ENCODE peak calls at places on chromosomes 11 and 22, in ten cellular contexts. One of them, this sample, is unnamed.

GRCh38 chr11:72179804-72180396 is 12.0 kb upstream of the FOLR1 start:
- DNase-seq in Peyer's patch: no peak
- DNase-seq in heart left ventricle: no peak
- DNase-seq in thyroid gland: no peak
- DNase-seq in transverse colon: no peak
- DNase-seq in psoas muscle: no peak
- DNase-seq in lung: no peak
- DNase-seq in mammary epithelial cell: no peak
- DNase-seq in kidney: no peak
- DNase-seq in IMR-90: no peak
- DNase-seq in this sample: no peak

GRCh38 chr11:62560566-62561103 is 13.1 kb downstream of the EEF1G start:
- DNase-seq in kidney: peak; percentile 88
- DNase-seq in lung: peak; percentile 95
- DNase-seq in heart left ventricle: peak; percentile 86
- DNase-seq in psoas muscle: peak; percentile 90
- DNase-seq in transverse colon: peak; percentile 94
- DNase-seq in mammary epithelial cell: peak; percentile 97
- DNase-seq in IMR-90: peak; percentile 98
- DNase-seq in Peyer's patch: peak; percentile 76
- DNase-seq in thyroid gland: peak; percentile 96
- DNase-seq in this sample: peak; percentile 95

GRCh38 chr22:36010913-36011312 is 17.7 kb downstream of the RBFOX2 start:
- DNase-seq in lung: no peak
- DNase-seq in thyroid gland: no peak
- DNase-seq in psoas muscle: no peak
- DNase-seq in heart left ventricle: no peak
- DNase-seq in transverse colon: no peak
- DNase-seq in Peyer's patch: no peak
- DNase-seq in mammary epithelial cell: peak; percentile 67
- DNase-seq in IMR-90: peak; percentile 92
- DNase-seq in kidney: no peak
- DNase-seq in this sample: no peak

GRCh38 chr22:25407226-25407858 is 157.1 kb upstream of the GRK3 start:
- DNase-seq in psoas muscle: no peak
- DNase-seq in Peyer's patch: no peak
- DNase-seq in IMR-90: no peak
- DNase-seq in lung: no peak
- DNase-seq in transverse colon: no peak
- DNase-seq in kidney: peak; percentile 41
- DNase-seq in mammary epithelial cell: no peak
- DNase-seq in heart left ventricle: no peak
- DNase-seq in thyroid gland: peak; percentile 72
- DNase-seq in this sample: no peak

GRCh38 chr11:68911731-68912130 is 8.0 kb downstream of the IGHMBP2 start:
- DNase-seq in Peyer's patch: no peak
- DNase-seq in kidney: peak; percentile 39
- DNase-seq in thyroid gland: no peak
- DNase-seq in transverse colon: no peak
- DNase-seq in mammary epithelial cell: no peak
- DNase-seq in psoas muscle: no peak
- DNase-seq in IMR-90: no peak
- DNase-seq in lung: no peak
- DNase-seq in heart left ventricle: no peak
- DNase-seq in this sample: peak; percentile 55

GRCh38 chr11:78752528-78752927 is 177.9 kb upstream of the NARS2 start:
- DNase-seq in lung: no peak
- DNase-seq in IMR-90: no peak
- DNase-seq in heart left ventricle: no peak
- DNase-seq in thyroid gland: no peak
- DNase-seq in Peyer's patch: no peak
- DNase-seq in psoas muscle: no peak
- DNase-seq in kidney: no peak
- DNase-seq in mammary epithelial cell: no peak
- DNase-seq in transverse colon: no peak
- DNase-seq in this sample: no peak

GRCh38 chr11:47056261-47056915 is 119.8 kb downstream of the CSTPP1 start:
- DNase-seq in mammary epithelial cell: peak; percentile 17
- DNase-seq in heart left ventricle: no peak
- DNase-seq in Peyer's patch: no peak
- DNase-seq in IMR-90: peak; percentile 94
- DNase-seq in kidney: no peak
- DNase-seq in thyroid gland: no peak
- DNase-seq in psoas muscle: no peak
- DNase-seq in lung: no peak
- DNase-seq in transverse colon: no peak
- DNase-seq in this sample: no peak

GRCh38 chr22:45478108-45478771 is 24.4 kb upstream of the FBLN1 start:
- DNase-seq in psoas muscle: no peak
- DNase-seq in lung: no peak
- DNase-seq in IMR-90: peak; percentile 96
- DNase-seq in Peyer's patch: no peak
- DNase-seq in kidney: no peak
- DNase-seq in thyroid gland: no peak
- DNase-seq in mammary epithelial cell: no peak
- DNase-seq in transverse colon: no peak
- DNase-seq in heart left ventricle: no peak
- DNase-seq in this sample: no peak

GRCh38 chr11:45477588-45477987 is 187.8 kb downstream of the CHST1 start:
- DNase-seq in lung: no peak
- DNase-seq in transverse colon: no peak
- DNase-seq in psoas muscle: no peak
- DNase-seq in IMR-90: no peak
- DNase-seq in kidney: no peak
- DNase-seq in mammary epithelial cell: no peak
- DNase-seq in heart left ventricle: no peak
- DNase-seq in Peyer's patch: no peak
- DNase-seq in thyroid gland: no peak
- DNase-seq in this sample: no peak

GRCh38 chr11:92342886-92343285 is 118.3 kb downstream of the FAT3 start:
- DNase-seq in psoas muscle: no peak
- DNase-seq in Peyer's patch: no peak
- DNase-seq in kidney: no peak
- DNase-seq in transverse colon: no peak
- DNase-seq in thyroid gland: no peak
- DNase-seq in IMR-90: no peak
- DNase-seq in mammary epithelial cell: no peak
- DNase-seq in lung: no peak
- DNase-seq in heart left ventricle: no peak
- DNase-seq in this sample: no peak

GRCh38 chr11:21177379-21177778 is 508.0 kb downstream of the NELL1 start:
- DNase-seq in transverse colon: no peak
- DNase-seq in kidney: no peak
- DNase-seq in Peyer's patch: no peak
- DNase-seq in thyroid gland: no peak
- DNase-seq in psoas muscle: no peak
- DNase-seq in IMR-90: no peak
- DNase-seq in lung: no peak
- DNase-seq in mammary epithelial cell: peak; percentile 1
- DNase-seq in heart left ventricle: no peak
- DNase-seq in this sample: no peak

DNA sequence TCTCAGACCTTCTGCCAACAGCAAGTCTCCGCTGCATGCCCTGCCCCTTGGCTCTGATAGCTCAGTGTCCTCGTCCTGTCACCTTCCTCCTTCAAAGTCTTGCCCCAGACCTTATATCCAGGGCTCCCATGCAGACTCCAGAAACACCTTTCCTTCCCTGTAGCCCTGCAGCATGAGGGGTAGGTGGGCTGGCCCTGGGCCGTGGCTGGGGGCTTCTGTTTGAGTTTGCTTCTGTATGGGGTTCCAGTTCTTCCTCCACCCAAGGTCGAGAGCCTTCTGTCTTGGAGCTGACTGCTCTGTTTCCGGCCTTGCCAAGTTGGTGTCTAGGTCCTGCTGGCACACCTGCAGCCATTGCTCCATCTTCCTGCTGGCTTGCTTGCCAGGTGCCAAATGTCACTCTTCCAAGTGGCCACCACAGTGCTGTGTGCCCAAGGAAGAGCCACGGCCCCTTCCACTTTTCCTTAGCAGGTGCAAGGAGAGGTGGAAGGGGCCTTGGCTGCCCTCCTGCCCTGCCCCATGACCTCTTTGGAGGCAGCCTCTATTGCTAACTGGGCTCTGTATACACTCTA is 74.8 kb upstream of the NECTIN1 start:
- DNase-seq in mammary epithelial cell: no peak
- DNase-seq in kidney: no peak
- DNase-seq in transverse colon: no peak
- DNase-seq in IMR-90: no peak
- DNase-seq in lung: no peak
- DNase-seq in thyroid gland: no peak
- DNase-seq in psoas muscle: no peak
- DNase-seq in heart left ventricle: no peak
- DNase-seq in Peyer's patch: no peak
- DNase-seq in this sample: no peak
- H3K4me3 ChIP-seq in mammary epithelial cell: no peak overlapping the region
- H3K4me3 ChIP-seq in kidney: no peak overlapping the region
- H3K4me3 ChIP-seq in transverse colon: no peak overlapping the region
- H3K4me3 ChIP-seq in IMR-90: no peak overlapping the region
- H3K4me3 ChIP-seq in lung: no peak overlapping the region
- H3K4me3 ChIP-seq in thyroid gland: no peak overlapping the region
- H3K4me3 ChIP-seq in psoas muscle: no peak overlapping the region
- H3K4me3 ChIP-seq in heart left ventricle: no peak overlapping the region
- H3K4me3 ChIP-seq in Peyer's patch: no peak overlapping the region
- H3K4me3 ChIP-seq in this sample: no peak overlapping the region

GRCh38 chr11:61370349-61371005 is 8.3 kb downstream of the TMEM138 start:
- DNase-seq in thyroid gland: no peak
- DNase-seq in Peyer's patch: no peak
- DNase-seq in heart left ventricle: no peak
- DNase-seq in IMR-90: peak; percentile 56
- DNase-seq in psoas muscle: no peak
- DNase-seq in transverse colon: no peak
- DNase-seq in mammary epithelial cell: no peak
- DNase-seq in kidney: no peak
- DNase-seq in lung: no peak
- DNase-seq in this sample: no peak

GRCh38 chr11:61362542-61362875 is 335 bp downstream of the TMEM138 start:
- DNase-seq in thyroid gland: peak; percentile 15
- DNase-seq in mammary epithelial cell: no peak
- DNase-seq in transverse colon: no peak
- DNase-seq in IMR-90: peak; percentile 65
- DNase-seq in lung: no peak
- DNase-seq in kidney: no peak
- DNase-seq in heart left ventricle: no peak
- DNase-seq in psoas muscle: no peak
- DNase-seq in Peyer's patch: no peak
- DNase-seq in this sample: no peak

GRCh38 chr11:61364012-61364396 is 1.8 kb downstream of the TMEM138 start:
- DNase-seq in lung: no peak
- DNase-seq in psoas muscle: no peak
- DNase-seq in thyroid gland: no peak
- DNase-seq in Peyer's patch: no peak
- DNase-seq in transverse colon: no peak
- DNase-seq in kidney: no peak
- DNase-seq in IMR-90: no peak
- DNase-seq in heart left ventricle: no peak
- DNase-seq in mammary epithelial cell: no peak
- DNase-seq in this sample: no peak

GRCh38 chr11:61369372-61370348 is 7.5 kb downstream of the TMEM138 start:
- DNase-seq in IMR-90: peak; percentile 99
- DNase-seq in heart left ventricle: peak; percentile 71
- DNase-seq in thyroid gland: peak; percentile 20
- DNase-seq in Peyer's patch: no peak
- DNase-seq in transverse colon: no peak
- DNase-seq in kidney: peak; percentile 91
- DNase-seq in mammary epithelial cell: peak; percentile 100
- DNase-seq in lung: peak; percentile 45
- DNase-seq in psoas muscle: peak; percentile 70
- DNase-seq in this sample: no peak

GRCh38 chr11:61367406-61367805 is 5.2 kb downstream of the TMEM138 start:
- DNase-seq in thyroid gland: no peak
- DNase-seq in psoas muscle: no peak
- DNase-seq in heart left ventricle: no peak
- DNase-seq in IMR-90: no peak
- DNase-seq in mammary epithelial cell: no peak
- DNase-seq in Peyer's patch: no peak
- DNase-seq in lung: no peak
- DNase-seq in kidney: no peak
- DNase-seq in transverse colon: no peak
- DNase-seq in this sample: peak; percentile 1
- H3K36me3 ChIP-seq in thyroid gland: peaks cover 35% of the 10 kb centered on the region
- H3K36me3 ChIP-seq in psoas muscle: peaks cover 76% of the 10 kb centered on the region
- H3K36me3 ChIP-seq in heart left ventricle: peaks cover 63% of the 10 kb centered on the region
- H3K36me3 ChIP-seq in IMR-90: peaks cover 35% of the 10 kb centered on the region
- H3K36me3 ChIP-seq in mammary epithelial cell: peaks cover 15% of the 10 kb centered on the region
- H3K36me3 ChIP-seq in Peyer's patch: no peaks in the 10 kb centered on the region
- H3K36me3 ChIP-seq in lung: peaks cover 19% of the 10 kb centered on the region
- H3K36me3 ChIP-seq in kidney: peaks cover 16% of the 10 kb centered on the region
- H3K36me3 ChIP-seq in transverse colon: no peaks in the 10 kb centered on the region
- H3K36me3 ChIP-seq in this sample: peaks cover 19% of the 10 kb centered on the region

DNA sequence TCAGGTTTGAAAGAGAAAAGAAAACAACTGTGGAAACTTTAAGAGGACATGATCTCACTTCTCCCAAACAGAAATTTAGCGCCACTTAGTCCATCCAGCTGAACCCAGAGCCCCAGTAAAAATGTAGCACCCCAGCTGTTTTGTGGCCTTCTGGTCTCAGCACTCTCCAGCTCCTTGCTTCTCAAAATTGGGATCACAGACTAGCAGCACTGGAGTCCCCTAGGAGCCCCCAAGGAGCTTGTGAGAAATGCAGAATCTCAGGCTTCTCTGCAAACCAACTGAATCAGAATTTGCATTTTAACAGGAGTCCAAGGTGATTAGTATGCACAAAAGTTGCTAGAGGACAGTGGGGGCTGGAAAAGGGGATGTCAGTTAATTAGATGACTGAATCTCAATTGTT is 89.8 kb upstream of the FIBIN start:
- DNase-seq in kidney: no peak
- DNase-seq in IMR-90: no peak
- DNase-seq in psoas muscle: no peak
- DNase-seq in Peyer's patch: no peak
- DNase-seq in transverse colon: no peak
- DNase-seq in heart left ventricle: no peak
- DNase-seq in lung: no peak
- DNase-seq in thyroid gland: no peak
- DNase-seq in mammary epithelial cell: no peak
- DNase-seq in this sample: no peak
- H3K4me3 ChIP-seq in kidney: no peak overlapping the region
- H3K4me3 ChIP-seq in IMR-90: no peak overlapping the region
- H3K4me3 ChIP-seq in psoas muscle: no peak overlapping the region
- H3K4me3 ChIP-seq in Peyer's patch: no peak overlapping the region
- H3K4me3 ChIP-seq in transverse colon: no peak overlapping the region
- H3K4me3 ChIP-seq in heart left ventricle: no peak overlapping the region
- H3K4me3 ChIP-seq in lung: no peak overlapping the region
- H3K4me3 ChIP-seq in thyroid gland: no peak overlapping the region
- H3K4me3 ChIP-seq in mammary epithelial cell: no peak overlapping the region
- H3K4me3 ChIP-seq in this sample: no peak overlapping the region

GRCh38 chr11:17129003-17129402 is 51.5 kb upstream of the RPS13 start:
- DNase-seq in IMR-90: peak; percentile 60
- DNase-seq in thyroid gland: no peak
- DNase-seq in lung: no peak
- DNase-seq in psoas muscle: no peak
- DNase-seq in transverse colon: no peak
- DNase-seq in Peyer's patch: no peak
- DNase-seq in kidney: no peak
- DNase-seq in heart left ventricle: no peak
- DNase-seq in mammary epithelial cell: peak; percentile 3
- DNase-seq in this sample: no peak
- H3K36me3 ChIP-seq in IMR-90: peaks cover 8% of the 10 kb centered on the region
- H3K36me3 ChIP-seq in thyroid gland: peaks cover 10% of the 10 kb centered on the region
- H3K36me3 ChIP-seq in lung: peaks cover 11% of the 10 kb centered on the region
- H3K36me3 ChIP-seq in psoas muscle: peaks cover 85% of the 10 kb centered on the region
- H3K36me3 ChIP-seq in transverse colon: no peaks in the 10 kb centered on the region
- H3K36me3 ChIP-seq in Peyer's patch: no peaks in the 10 kb centered on the region
- H3K36me3 ChIP-seq in kidney: no peaks in the 10 kb centered on the region
- H3K36me3 ChIP-seq in heart left ventricle: peaks cover 77% of the 10 kb centered on the region
- H3K36me3 ChIP-seq in mammary epithelial cell: peaks cover 13% of the 10 kb centered on the region
- H3K36me3 ChIP-seq in this sample: no peaks in the 10 kb centered on the region